ENCODE peak calls at places on chromosomes 1 and 21, in four cellular contexts. X is OCI-LY7, T is H9, I is A549. F is an unnamed sample.

GRCh38 chr1:10835423-10836421 is 39.3 kb upstream of the CASZ1 start:
- DNase-seq in X (no peak), T (peak; percentile 97), I (no peak), F (peak; percentile 72)

GRCh38 chr1:220992705-220993052 is 113.4 kb downstream of the HLX start:
- DNase-seq in X (no peak), T (no peak), I (no peak), F (no peak)

GRCh38 chr1:41500781-41501518 is 16.5 kb upstream of the EDN2 start:
- DNase-seq in X (no peak), T (no peak), I (no peak), F (no peak)

GRCh38 chr1:227192163-227192562 is 126.1 kb downstream of the CDC42BPA start:
- DNase-seq in X (no peak), T (peak; percentile 43), I (no peak), F (no peak)

GRCh38 chr1:108734176-108734865 is 12.2 kb upstream of the STXBP3 start:
- DNase-seq in X (no peak), T (no peak), I (no peak), F (no peak)

GRCh38 chr1:205980182-205980830 is 22.9 kb downstream of the RAB7B start:
- DNase-seq in X (no peak), T (no peak), I (no peak), F (no peak)

GRCh38 chr1:227886503-227886961 is 61.2 kb downstream of the WNT9A start:
- DNase-seq in X (no peak), T (peak; percentile 39), I (no peak), F (no peak)

GRCh38 chr1:174051956-174052355 is 29.8 kb upstream of the RC3H1 start:
- DNase-seq in X (no peak), T (no peak), I (no peak), F (no peak)

GRCh38 chr1:15452216-15452615 is 4.3 kb upstream of the CELA2A start:
- DNase-seq in X (no peak), T (no peak), I (no peak), F (no peak)

GRCh38 chr1:235675152-235675890 is 25.7 kb upstream of the GNG4 start:
- DNase-seq in X (no peak), T (no peak), I (no peak), F (no peak)

GRCh38 chr1:203017061-203017460 is 9.2 kb upstream of the PPFIA4 start:
- DNase-seq in X (no peak), T (no peak), I (no peak), F (no peak)

GRCh38 chr1:7752512-7753417 is 18.3 kb upstream of the VAMP3 start:
- DNase-seq in X (peak; percentile 48), T (peak; percentile 48), I (peak; percentile 25), F (peak; percentile 78)

GRCh38 chr1:205505791-205506190 is 1.3 kb downstream of the CDK18 start:
- DNase-seq in X (no peak), T (no peak), I (no peak), F (no peak)

GRCh38 chr1:184472117-184472516 is 85.3 kb downstream of the C1orf21 start:
- DNase-seq in X (no peak), T (no peak), I (no peak), F (no peak)

GRCh38 chr1:152050886-152051764 is 14.3 kb upstream of the S100A11 start:
- DNase-seq in X (no peak), T (no peak), I (no peak), F (no peak)

GRCh38 chr1:157249739-157250138 is 111.5 kb upstream of the ETV3 start:
- DNase-seq in X (no peak), T (no peak), I (no peak), F (no peak)

GRCh38 chr1:10143961-10144485 is 66.3 kb upstream of the KIF1B start:
- DNase-seq in X (no peak), T (no peak), I (no peak), F (no peak)

GRCh38 chr1:92465256-92465647 is 21.5 kb downstream of the GFI1 start:
- DNase-seq in X (no peak), T (no peak), I (no peak), F (no peak)

GRCh38 chr1:229138066-229138465 is 132.8 kb upstream of the RAB4A start:
- DNase-seq in X (no peak), T (no peak), I (no peak), F (no peak)

GRCh38 chr1:41713557-41714327 is 205.0 kb downstream of the HIVEP3 start:
- DNase-seq in X (no peak), T (no peak), I (peak; percentile 7), F (no peak)

GRCh38 chr1:85214654-85215053 is 13.8 kb upstream of the SYDE2 start:
- DNase-seq in X (no peak), T (no peak), I (no peak), F (no peak)
- H3K4me2 ChIP-seq in X (no peak overlapping the region), T (no peak overlapping the region), I (peak overlapping the region; percentile 65), F (no peak overlapping the region)

GRCh38 chr21:42236693-42237092 is 17.8 kb downstream of the ABCG1 start:
- DNase-seq in X (peak; percentile 40), T (no peak), I (no peak), F (no peak)
- H3K4me2 ChIP-seq in X (peak overlapping the region; percentile 92), T (no peak overlapping the region), I (no peak overlapping the region), F (no peak overlapping the region)

GRCh38 chr1:160210563-160210962 is 5.4 kb downstream of the PEA15 start:
- DNase-seq in X (no peak), T (no peak), I (no peak), F (no peak)
- H3K4me2 ChIP-seq in X (no peak overlapping the region), T (no peak overlapping the region), I (no peak overlapping the region), F (no peak overlapping the region)

DNA sequence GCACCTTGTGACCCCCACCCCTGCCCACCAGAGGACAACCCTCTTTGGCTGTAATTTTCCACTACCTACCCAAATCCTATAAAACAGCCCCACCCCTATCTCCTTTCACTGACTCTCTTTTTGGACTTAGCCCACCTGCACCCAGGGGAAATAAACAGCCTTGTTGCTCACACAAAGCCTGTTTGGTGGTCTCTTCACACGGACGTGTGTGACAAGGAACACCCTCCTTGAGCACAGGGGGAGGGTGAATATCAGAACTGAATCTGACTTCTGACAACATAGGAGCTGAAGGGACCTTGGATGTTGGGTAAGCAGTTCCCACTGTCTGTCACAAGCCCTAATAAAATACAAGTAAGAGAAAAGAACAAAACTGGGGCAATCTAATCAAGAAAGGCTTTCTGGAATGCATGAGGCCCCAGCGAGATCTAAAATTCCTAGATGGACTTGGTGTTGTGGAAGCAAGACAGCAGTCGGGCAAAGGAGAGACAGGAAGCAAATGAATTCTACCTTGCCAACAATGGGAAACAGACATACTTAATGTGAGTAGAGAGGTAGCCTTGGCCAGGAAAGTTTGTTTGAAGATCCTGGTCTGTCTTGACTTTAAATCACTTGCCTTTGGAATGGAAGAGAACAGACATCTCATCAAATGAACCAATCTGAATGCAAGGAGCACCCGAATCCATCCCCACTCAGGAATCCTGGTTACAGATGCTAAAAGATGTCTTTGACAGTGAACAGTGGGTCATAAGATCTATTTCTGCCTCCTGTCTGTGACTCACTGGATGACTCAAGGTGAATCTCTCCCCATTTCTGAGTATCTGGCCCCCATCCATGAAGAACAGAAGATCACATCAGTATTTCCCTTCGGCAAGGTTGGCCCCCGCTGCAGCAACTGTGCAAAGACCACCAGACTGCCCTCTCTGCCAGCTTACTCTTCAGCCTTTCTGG is 53.3 kb downstream of the OLFML3 start:
- DNase-seq in X (no peak), T (peak; percentile 71), I (peak; percentile 28), F (no peak)
- H3K4me2 ChIP-seq in X (no peak overlapping the region), T (peak overlapping the region; percentile 52), I (peak overlapping the region; percentile 62), F (no peak overlapping the region)

GRCh38 chr1:241022366-241022765 is 334.6 kb downstream of the RGS7 start:
- DNase-seq in X (no peak), T (no peak), I (no peak), F (no peak)
- H3K4me2 ChIP-seq in X (no peak overlapping the region), T (no peak overlapping the region), I (no peak overlapping the region), F (no peak overlapping the region)

GRCh38 chr21:16037386-16037785 is 307.6 kb downstream of the USP25 start:
- DNase-seq in X (no peak), T (no peak), I (no peak), F (no peak)
- H3K4me2 ChIP-seq in X (no peak overlapping the region), T (no peak overlapping the region), I (no peak overlapping the region), F (no peak overlapping the region)

DNA sequence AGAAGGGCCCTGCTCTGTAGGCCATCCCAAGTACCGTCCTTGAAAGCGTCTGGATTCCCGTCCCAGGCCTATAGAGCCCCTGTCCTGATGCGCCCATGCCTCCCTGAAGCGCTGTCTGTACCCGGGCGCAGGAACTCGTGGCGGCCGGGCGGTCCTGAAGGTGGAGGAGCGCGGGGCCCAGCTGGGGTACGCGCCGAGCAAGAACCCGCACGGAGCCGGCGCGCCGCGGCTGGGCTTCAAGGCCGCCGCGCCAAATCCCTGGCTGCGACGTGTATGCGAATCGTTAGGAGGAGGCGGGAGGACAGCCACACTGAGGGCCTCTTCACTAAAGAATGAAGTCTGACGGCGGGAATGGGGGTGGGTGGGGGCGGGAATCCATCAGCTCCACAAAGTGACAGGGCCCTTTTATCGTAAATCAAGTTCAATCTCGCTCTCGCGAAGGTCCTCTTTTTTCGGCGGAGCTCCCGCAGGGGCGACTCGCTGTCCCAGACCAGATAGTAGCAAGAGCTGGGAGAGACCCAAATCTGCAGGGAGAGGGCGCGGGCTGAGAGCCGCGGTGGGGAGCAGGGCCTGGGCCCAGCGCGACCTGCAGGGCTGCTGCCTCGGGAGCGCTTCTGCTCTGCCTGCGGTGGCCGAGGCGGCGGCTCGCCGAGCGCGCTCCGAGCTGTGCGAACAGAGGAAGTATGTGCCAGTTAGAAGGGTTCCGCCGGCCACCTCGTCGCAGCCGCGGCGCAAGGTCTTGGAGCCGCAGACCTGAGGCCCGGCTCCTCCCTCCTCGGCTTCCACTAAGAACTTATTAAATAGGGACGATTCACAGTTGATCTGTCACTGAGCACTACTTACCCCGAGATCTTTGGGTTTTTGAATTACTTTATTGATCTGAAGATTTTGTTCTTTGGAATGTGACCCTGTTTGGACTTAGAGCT is 10.4 kb downstream of the BARHL2 start:
- DNase-seq in X (no peak), T (peak; percentile 74), I (no peak), F (no peak)
- H3K4me2 ChIP-seq in X (no peak overlapping the region), T (peak overlapping the region; percentile 25), I (peak overlapping the region; percentile 86), F (no peak overlapping the region)